ENCODE peak calls at places on chromosomes 2 and 18, in ten cellular contexts. T is fibroblast of mammary gland, C is GM23248, P is tibial nerve, R is A549, E is endodermal cell, J is foreskin fibroblast, K is astrocyte of the spinal cord, M is cardiac fibroblast, N is brain microvascular endothelial cell. W is an unnamed sample.

GRCh38 chr2:45242161-45242741 is 233.0 kb upstream of the SIX2 start:
- DNase-seq in T (peak), E (no peak), R (no peak), P (no peak), K (peak), N (peak), C (peak), J (peak), M (peak), W (peak)

GRCh38 chr18:44719519-44720060 is 38.9 kb downstream of the SETBP1 start:
- DNase-seq in R (no peak), E (no peak), J (no peak), N (no peak), P (no peak), K (no peak), M (no peak), T (no peak), C (no peak), W (no peak)

GRCh38 chr18:7457276-7457675 is 109.8 kb upstream of the PTPRM start:
- DNase-seq in K (no peak), T (no peak), C (no peak), E (no peak), P (no peak), N (no peak), M (no peak), R (no peak), J (no peak), W (no peak)

GRCh38 chr2:239946570-239947311 is 78.4 kb downstream of the NDUFA10 start:
- DNase-seq in M (no peak), J (no peak), K (no peak), C (no peak), E (peak), P (no peak), T (no peak), N (no peak), R (no peak), W (no peak)

GRCh38 chr2:241638063-241638660 is 669 bp downstream of the ATG4B start:
- DNase-seq in K (peak), M (no peak), J (no peak), N (no peak), E (no peak), P (no peak), R (no peak), T (no peak), C (peak), W (peak)

GRCh38 chr2:50492452-50492851 is 539.5 kb downstream of the NRXN1 start:
- DNase-seq in K (peak), T (peak), E (peak), C (peak), P (peak), R (peak), J (peak), M (peak), N (peak), W (peak)

GRCh38 chr18:1665064-1665463 is 760.4 kb downstream of the ADCYAP1 start:
- DNase-seq in P (no peak), N (no peak), C (no peak), E (no peak), T (no peak), R (no peak), K (no peak), J (no peak), M (no peak), W (no peak)

GRCh38 chr2:66582975-66583842 is 148.3 kb downstream of the MEIS1 start:
- DNase-seq in J (no peak), N (no peak), C (no peak), K (no peak), T (no peak), P (no peak), M (no peak), E (peak), R (no peak), W (no peak)

GRCh38 chr2:27854224-27854623 is 36.0 kb downstream of the RBKS start:
- DNase-seq in E (no peak), J (no peak), C (no peak), K (no peak), M (no peak), R (no peak), P (no peak), N (no peak), T (no peak), W (no peak)

GRCh38 chr18:54023471-54023870 is 201.0 kb downstream of the MBD2 start:
- DNase-seq in N (peak), J (peak), C (peak), K (peak), M (peak), P (no peak), E (no peak), T (peak), R (no peak), W (no peak)

GRCh38 chr2:233999182-233999581 is 51.3 kb upstream of the SPP2 start:
- DNase-seq in E (peak), C (no peak), K (no peak), J (no peak), N (no peak), P (no peak), R (no peak), T (no peak), M (no peak), W (no peak)

GRCh38 chr2:96962567-96963203 is 23.7 kb downstream of the FAM178B start:
- DNase-seq in N (no peak), R (no peak), K (no peak), M (no peak), T (no peak), C (no peak), E (no peak), J (no peak), P (no peak), W (no peak)

GRCh38 chr2:65227035-65227470 is 578 bp upstream of the ACTR2 start:
- DNase-seq in P (peak), E (no peak), N (no peak), T (peak), M (peak), C (peak), R (no peak), K (no peak), J (no peak), W (peak)

DNA sequence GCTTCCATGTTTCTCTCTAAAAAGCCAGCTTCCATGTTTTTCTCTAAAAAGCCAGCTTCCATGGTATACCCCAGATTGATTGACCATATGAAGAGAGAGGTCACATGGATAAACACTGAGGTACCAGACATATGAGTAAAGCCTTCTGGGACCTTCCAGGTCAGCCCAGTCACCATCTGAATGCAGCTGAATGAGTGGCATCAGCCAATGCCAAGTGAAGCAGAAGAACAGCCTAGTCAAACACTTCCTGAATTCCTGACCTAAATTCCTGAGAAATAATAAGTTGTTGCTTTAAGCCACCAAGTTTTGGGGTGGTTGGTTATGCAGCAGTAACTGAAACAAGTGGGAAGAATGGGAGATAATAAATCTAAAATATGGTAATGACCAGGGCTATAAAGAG is 5.7 kb upstream of the ALS2 start:
- DNase-seq in M (no peak), J (peak), E (no peak), T (no peak), K (no peak), N (no peak), R (no peak), C (peak), P (no peak), W (no peak)
- H3K4me3 ChIP-seq in M (no peak), J (no peak), E (no peak), T (no peak), K (no peak), N (no peak), R (no peak), C (no peak), P (no peak), W (no peak)

GRCh38 chr2:155332016-155332415 is 633.5 kb downstream of the KCNJ3 start:
- DNase-seq in J (no peak), C (no peak), T (no peak), R (no peak), K (no peak), N (no peak), P (no peak), M (no peak), E (no peak), W (no peak)
- H3K4me3 ChIP-seq in J (no peak), C (no peak), T (no peak), R (no peak), K (no peak), N (no peak), P (no peak), M (no peak), E (no peak), W (no peak)

DNA sequence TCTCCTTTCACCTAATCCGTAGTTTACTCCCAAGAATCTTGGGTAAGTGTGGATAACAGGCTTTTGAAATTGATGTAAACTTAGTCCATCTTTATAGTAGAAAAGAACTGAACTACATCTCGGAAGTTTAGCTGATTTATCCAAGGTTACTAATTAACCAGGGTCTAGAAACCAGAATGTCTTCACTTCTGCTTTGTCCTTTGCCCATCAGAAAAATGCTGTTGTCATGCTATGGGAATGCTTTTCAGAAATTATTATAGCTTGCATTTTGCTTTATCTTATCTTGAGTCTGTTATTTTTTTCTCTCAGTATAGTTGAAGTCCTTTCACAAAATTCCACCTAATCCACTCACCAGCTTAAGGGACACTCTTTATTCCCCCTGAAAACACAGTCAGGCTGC is 456.1 kb downstream of the TGIF1 start:
- DNase-seq in P (no peak), J (no peak), E (no peak), K (no peak), M (no peak), N (no peak), R (no peak), C (no peak), T (no peak), W (no peak)
- H3K4me3 ChIP-seq in P (no peak), J (no peak), E (no peak), K (no peak), M (no peak), N (no peak), R (no peak), C (no peak), T (no peak), W (no peak)

DNA sequence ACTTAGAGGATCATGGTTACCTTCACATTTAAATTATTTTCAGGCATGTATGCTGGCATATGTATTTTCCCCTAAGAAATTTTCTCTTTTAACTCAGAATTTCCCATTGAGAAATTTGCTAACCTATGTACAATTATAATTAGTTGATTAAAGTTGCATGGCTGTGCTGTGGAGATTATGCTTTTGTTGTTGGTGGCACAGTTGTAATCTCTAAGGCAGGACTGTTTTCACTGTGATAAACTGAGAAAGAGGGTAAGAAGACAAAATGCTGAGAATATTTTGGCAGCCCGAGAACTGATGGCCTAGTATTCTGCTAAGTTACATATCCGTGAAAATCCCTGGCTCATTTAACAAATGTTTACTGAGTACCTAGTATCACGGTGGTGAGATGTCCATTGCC is 1.4 kb downstream of the VRK2 start:
- DNase-seq in C (no peak), T (no peak), N (no peak), P (no peak), E (no peak), J (no peak), K (no peak), M (no peak), R (no peak), W (no peak)
- H3K4me3 ChIP-seq in C (peak), T (no peak), N (no peak), P (no peak), E (peak), J (peak), K (no peak), M (peak), R (peak), W (peak)

GRCh38 chr2:217783243-217783642 is 219.6 kb downstream of the TNS1 start:
- DNase-seq in N (no peak), E (no peak), R (no peak), K (no peak), T (no peak), P (no peak), M (no peak), J (no peak), C (no peak), W (no peak)
- H3K4me3 ChIP-seq in N (no peak), E (no peak), R (no peak), K (no peak), T (no peak), P (no peak), M (no peak), J (no peak), C (no peak), W (no peak)

DNA sequence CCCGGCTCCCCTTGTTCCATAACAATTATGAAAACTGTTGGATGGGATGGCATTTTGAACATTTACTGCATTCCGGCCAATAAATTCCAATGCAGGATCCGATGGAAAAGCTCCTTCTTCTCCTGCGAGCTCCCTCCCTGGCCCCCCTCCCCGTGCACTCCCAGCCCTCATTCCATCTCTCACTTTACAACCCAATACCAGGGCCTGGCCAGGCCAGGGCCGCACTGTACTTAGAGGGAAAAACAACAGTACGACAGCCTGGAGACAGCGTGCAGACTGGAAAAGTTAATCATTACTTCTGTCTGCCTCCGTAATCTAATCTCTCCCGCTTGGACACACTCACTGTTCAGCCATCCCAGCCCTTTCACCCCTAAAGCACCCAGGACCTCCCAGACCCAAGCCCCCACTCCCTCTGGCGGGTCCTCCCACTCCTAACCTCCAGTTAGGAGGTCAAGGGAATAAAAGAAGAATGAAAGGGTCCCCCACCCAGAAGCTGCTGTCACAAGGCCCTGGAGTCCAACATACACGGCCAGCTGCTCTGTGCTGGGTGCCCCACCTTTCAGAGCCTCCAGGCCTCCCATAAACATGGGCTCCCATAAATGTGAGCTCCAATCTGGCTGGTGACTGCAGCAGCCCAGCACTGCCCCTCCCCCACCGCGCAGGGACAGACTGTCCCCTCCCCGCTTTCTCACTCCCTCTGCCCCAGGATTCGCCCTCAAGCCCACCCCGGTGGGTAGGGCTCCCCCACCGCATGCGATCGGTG is 20.6 kb downstream of the SMAD7 start:
- DNase-seq in C (peak), T (peak), R (peak), P (peak), J (no peak), M (peak), N (peak), K (peak), E (no peak), W (peak)
- H3K4me3 ChIP-seq in C (peak), T (no peak), R (peak), P (peak), J (peak), M (no peak), N (peak), K (no peak), E (peak), W (no peak)

GRCh38 chr18:36295214-36295613 is 2.3 kb upstream of the FHOD3 start:
- DNase-seq in N (no peak), C (no peak), T (no peak), K (no peak), R (no peak), M (no peak), E (no peak), P (no peak), J (no peak), W (no peak)

GRCh38 chr18:36296591-36297418 is 708 bp upstream of the FHOD3 start:
- DNase-seq in R (peak), N (peak), C (peak), J (peak), E (peak), K (peak), T (peak), M (peak), P (peak), W (peak)

GRCh38 chr18:36297419-36298112 is at the start of gene FHOD3:
- DNase-seq in E (peak), N (no peak), K (peak), M (peak), T (peak), C (peak), R (peak), P (peak), J (peak), W (peak)

GRCh38 chr18:36294031-36294430 is 3.5 kb upstream of the FHOD3 start:
- DNase-seq in T (peak), K (no peak), M (no peak), N (no peak), E (no peak), C (peak), P (no peak), J (peak), R (no peak), W (no peak)

DNA sequence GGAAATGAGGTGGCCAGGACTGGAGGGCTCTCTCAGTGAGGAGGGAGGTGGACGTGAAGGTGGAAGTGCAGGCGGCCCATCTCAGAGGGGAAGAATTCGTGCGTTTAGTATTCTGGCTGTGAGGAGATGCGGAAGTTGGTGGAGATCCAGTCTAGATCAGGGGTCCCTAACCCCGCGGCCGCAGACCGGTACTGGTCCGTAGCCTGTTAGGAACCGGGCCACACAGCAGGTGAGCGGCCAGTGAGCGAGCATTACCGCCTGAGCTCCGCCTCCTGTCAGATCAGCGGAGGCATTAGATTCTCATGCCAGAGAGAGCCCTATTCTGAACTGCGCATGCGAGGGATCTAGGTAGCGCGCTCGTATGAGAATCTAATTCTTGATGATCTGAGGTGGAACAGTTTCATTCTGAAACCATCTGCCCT is 1.6 kb upstream of the FHOD3 start:
- DNase-seq in M (no peak), R (no peak), N (no peak), K (no peak), E (no peak), T (no peak), P (no peak), C (peak), J (no peak), W (no peak)
- H3K4me3 ChIP-seq in M (no peak), R (peak), N (peak), K (no peak), E (no peak), T (peak), P (peak), C (peak), J (peak), W (no peak)

GRCh38 chr2:231412616-231412963 is 17.1 kb downstream of the B3GNT7 start:
- DNase-seq in R (no peak), J (no peak), T (no peak), M (no peak), C (no peak), N (no peak), P (no peak), E (no peak), K (no peak), W (no peak)
- H3K4me3 ChIP-seq in R (peak), J (peak), T (peak), M (peak), C (peak), N (peak), P (peak), E (no peak), K (peak), W (peak)

GRCh38 chr18:79402209-79402576 is 6.5 kb downstream of the NFATC1 start:
- DNase-seq in M (no peak), N (no peak), J (no peak), E (no peak), P (no peak), T (no peak), C (no peak), R (no peak), K (no peak), W (no peak)
- H3K4me3 ChIP-seq in M (no peak), N (no peak), J (no peak), E (no peak), P (peak), T (no peak), C (no peak), R (no peak), K (no peak), W (no peak)

W was measured in fibroblast of villous mesenchyme.